ENCODE peak calls at places on chromosome 4, in ten cellular contexts. F is HCT116, G is esophagus squamous epithelium, A is stomach, B is vagina, N is heart left ventricle, M is tibial nerve, V is thyroid gland, K is uterus, X is breast epithelium. H is an unnamed sample. For H3K4me1 and H3K9me3, the result is how much of the 10 kb centered on the place peaks cover.

GRCh38 chr4:144582975-144583374 is 63.0 kb upstream of the HHIP start:
- DNase-seq in B (no peak), F (no peak), N (no peak), M (no peak), G (no peak), A (no peak), V (no peak), K (no peak), X (no peak), H (no peak)

GRCh38 chr4:37726666-37727065 is 40.5 kb upstream of the RELL1 start:
- DNase-seq in A (no peak), B (no peak), K (no peak), G (no peak), F (no peak), X (no peak), N (no peak), V (no peak), M (no peak), H (no peak)

GRCh38 chr4:10861036-10861435 is 176.5 kb upstream of the CLNK start:
- DNase-seq in N (no peak), F (no peak), B (no peak), K (no peak), M (no peak), G (no peak), A (no peak), X (no peak), V (no peak), H (no peak)

GRCh38 chr4:121096629-121097028 is 24.3 kb upstream of the NDNF start:
- DNase-seq in N (no peak), M (no peak), A (no peak), X (no peak), V (no peak), B (no peak), F (peak), K (no peak), G (no peak), H (no peak)

GRCh38 chr4:130336585-130337217 is 1240.7 kb downstream of the C4orf33 start:
- DNase-seq in N (no peak), X (no peak), B (no peak), A (no peak), K (no peak), V (no peak), F (peak), M (no peak), G (no peak), H (no peak)

GRCh38 chr4:185149392-185149791 is 6.3 kb downstream of the SLC25A4 start:
- DNase-seq in F (no peak), M (no peak), V (no peak), B (no peak), G (no peak), A (no peak), K (no peak), X (no peak), N (no peak), H (no peak)

GRCh38 chr4:127601029-127601428 is 31.7 kb upstream of the INTU start:
- DNase-seq in M (no peak), N (no peak), G (no peak), F (no peak), V (no peak), X (no peak), A (no peak), B (no peak), K (no peak), H (no peak)

GRCh38 chr4:141229408-141230101 is 8.9 kb downstream of the ZNF330 start:
- DNase-seq in X (no peak), F (no peak), G (no peak), K (no peak), B (no peak), N (no peak), A (no peak), M (no peak), V (no peak), H (no peak)

GRCh38 chr4:1029536-1029935 is 18.1 kb downstream of the FGFRL1 start:
- DNase-seq in A (peak), K (no peak), V (no peak), F (no peak), X (no peak), B (no peak), G (no peak), N (no peak), M (no peak), H (no peak)

GRCh38 chr4:76765473-76766183 is 132.3 kb downstream of the SOWAHB start:
- DNase-seq in A (no peak), G (no peak), N (no peak), K (no peak), V (no peak), B (no peak), F (no peak), M (no peak), X (no peak), H (no peak)

GRCh38 chr4:5589495-5589894 is 118.9 kb downstream of the EVC2 start:
- DNase-seq in X (no peak), F (no peak), N (no peak), K (no peak), B (no peak), M (no peak), G (no peak), A (no peak), V (no peak), H (no peak)

GRCh38 chr4:152308925-152309324 is 227.0 kb downstream of the FBXW7 start:
- DNase-seq in F (no peak), A (no peak), G (no peak), N (no peak), X (no peak), V (no peak), K (no peak), M (no peak), B (no peak), H (no peak)

GRCh38 chr4:137310593-137311490 is 221.5 kb downstream of the PCDH18 start:
- DNase-seq in F (no peak), V (no peak), G (no peak), N (no peak), X (no peak), B (no peak), K (no peak), A (no peak), M (no peak), H (no peak)

GRCh38 chr4:183443609-183444148 is 757 bp upstream of the CDKN2AIP start:
- DNase-seq in B (peak), M (peak), F (no peak), N (no peak), A (no peak), V (no peak), K (no peak), X (no peak), G (no peak), H (no peak)

GRCh38 chr4:11625206-11625605 is 196.5 kb upstream of the HS3ST1 start:
- DNase-seq in G (no peak), B (no peak), A (no peak), V (no peak), N (peak), X (no peak), K (no peak), F (no peak), M (no peak), H (no peak)

GRCh38 chr4:10006604-10007435 is 14.5 kb downstream of the SLC2A9 start:
- DNase-seq in F (peak), M (no peak), B (no peak), G (no peak), V (peak), K (no peak), A (peak), N (no peak), X (peak), H (peak)

GRCh38 chr4:75723117-75723801 is 1.1 kb upstream of the USO1 start:
- DNase-seq in K (no peak), N (no peak), X (no peak), M (no peak), B (no peak), V (no peak), A (no peak), G (no peak), F (no peak), H (no peak)

GRCh38 chr4:139919513-139919912 is 234.5 kb downstream of the MAML3 start:
- DNase-seq in B (no peak), M (no peak), K (peak), F (no peak), N (no peak), V (no peak), A (no peak), X (no peak), G (no peak), H (no peak)

GRCh38 chr4:159229164-159229563 is 126.3 kb downstream of the RAPGEF2 start:
- DNase-seq in K (no peak), F (no peak), X (no peak), B (no peak), M (no peak), N (no peak), V (no peak), A (no peak), G (no peak), H (no peak)

GRCh38 chr4:128582319-128582948 is 227.1 kb upstream of the JADE1 start:
- DNase-seq in F (no peak), G (no peak), M (no peak), A (no peak), B (no peak), K (no peak), X (no peak), N (no peak), V (no peak), H (no peak)

GRCh38 chr4:14650127-14650526 is 352.2 kb upstream of the CPEB2 start:
- DNase-seq in A (no peak), N (no peak), X (no peak), B (no peak), M (no peak), G (no peak), V (no peak), K (no peak), F (no peak), H (no peak)

GRCh38 chr4:10096201-10096975 is 20.2 kb downstream of the WDR1 start:
- DNase-seq in G (no peak), B (no peak), A (peak), M (peak), K (peak), N (peak), F (peak), V (no peak), X (no peak), H (no peak)

GRCh38 chr4:89022426-89023128 is 34.4 kb downstream of the FAM13A start:
- DNase-seq in A (no peak), M (no peak), K (no peak), G (no peak), X (no peak), B (no peak), F (no peak), V (no peak), N (no peak), H (no peak)

GRCh38 chr4:81049861-81050423 is 19.4 kb downstream of the BMP3 start:
- DNase-seq in N (no peak), F (no peak), K (no peak), M (no peak), B (no peak), X (no peak), V (no peak), G (no peak), A (no peak), H (no peak)

GRCh38 chr4:42710329-42710728 is 53.4 kb upstream of the ATP8A1 start:
- DNase-seq in K (no peak), G (no peak), N (no peak), M (no peak), X (no peak), F (no peak), V (no peak), B (no peak), A (no peak), H (no peak)

GRCh38 chr4:8906668-8906970 is 35.0 kb upstream of the HMX1 start:
- DNase-seq in A (no peak), K (no peak), N (no peak), M (no peak), B (no peak), V (no peak), X (peak), G (no peak), F (no peak), H (no peak)

GRCh38 chr4:79609853-79610252 is 201.8 kb upstream of the GK2 start:
- DNase-seq in F (no peak), A (no peak), V (no peak), K (no peak), M (no peak), N (no peak), G (no peak), B (no peak), X (no peak), H (no peak)

GRCh38 chr4:53013873-53014272 is 151.8 kb downstream of the RASL11B start:
- DNase-seq in F (no peak), B (no peak), M (no peak), V (no peak), X (no peak), A (no peak), N (no peak), G (no peak), K (no peak), H (no peak)

GRCh38 chr4:15755321-15755750 is 22.8 kb upstream of the CD38 start:
- DNase-seq in N (no peak), K (no peak), B (no peak), X (no peak), A (no peak), G (no peak), F (no peak), M (no peak), V (no peak), H (no peak)

GRCh38 chr4:182193261-182193660 is 49.9 kb upstream of the TENM3 start:
- DNase-seq in N (no peak), A (no peak), G (no peak), B (no peak), X (no peak), F (no peak), V (no peak), K (no peak), M (no peak), H (no peak)

GRCh38 chr4:87423313-87424031 is 1.1 kb downstream of the NUDT9 start:
- DNase-seq in X (no peak), B (no peak), A (no peak), V (no peak), N (no peak), G (no peak), F (no peak), K (no peak), M (no peak), H (no peak)

GRCh38 chr4:67460574-67460973 is 84.7 kb downstream of the CENPC start:
- DNase-seq in K (no peak), F (no peak), V (no peak), G (no peak), B (no peak), N (no peak), X (no peak), M (no peak), A (no peak), H (no peak)

GRCh38 chr4:67465763-67466052 is 79.6 kb downstream of the CENPC start:
- DNase-seq in F (no peak), N (no peak), K (no peak), A (no peak), X (no peak), B (no peak), V (no peak), M (no peak), G (no peak), H (no peak)

GRCh38 chr4:67468801-67469200 is 76.5 kb downstream of the CENPC start:
- DNase-seq in X (no peak), K (no peak), B (no peak), A (no peak), V (no peak), F (no peak), N (no peak), M (no peak), G (no peak), H (no peak)

GRCh38 chr4:67465032-67465762 is 80.1 kb downstream of the CENPC start:
- DNase-seq in V (no peak), F (no peak), A (no peak), G (no peak), X (no peak), K (no peak), B (no peak), M (no peak), N (no peak), H (no peak)
- TF ChIP-seq POLR2A in V (no peak), F (no peak), A (no peak), G (no peak), X (no peak), K (no peak), B (no peak), M (no peak), N (no peak), H (no peak)

GRCh38 chr4:3485882-3486555 is 22.9 kb downstream of the DOK7 start:
- DNase-seq in G (no peak), K (no peak), N (no peak), A (no peak), V (no peak), F (no peak), X (no peak), M (no peak), B (no peak), H (no peak)

GRCh38 chr4:3489451-3489962 is 26.4 kb downstream of the DOK7 start:
- DNase-seq in V (no peak), A (no peak), B (no peak), M (no peak), G (no peak), K (no peak), N (no peak), F (no peak), X (no peak), H (peak)

GRCh38 chr4:3488791-3489190 is 25.7 kb downstream of the DOK7 start:
- DNase-seq in N (no peak), B (no peak), G (no peak), F (no peak), K (no peak), M (no peak), X (no peak), V (no peak), A (no peak), H (no peak)

GRCh38 chr4:3486556-3487270 is 23.6 kb downstream of the DOK7 start:
- DNase-seq in F (no peak), G (no peak), N (no peak), V (no peak), K (no peak), A (no peak), X (no peak), M (no peak), B (no peak), H (peak)

DNA sequence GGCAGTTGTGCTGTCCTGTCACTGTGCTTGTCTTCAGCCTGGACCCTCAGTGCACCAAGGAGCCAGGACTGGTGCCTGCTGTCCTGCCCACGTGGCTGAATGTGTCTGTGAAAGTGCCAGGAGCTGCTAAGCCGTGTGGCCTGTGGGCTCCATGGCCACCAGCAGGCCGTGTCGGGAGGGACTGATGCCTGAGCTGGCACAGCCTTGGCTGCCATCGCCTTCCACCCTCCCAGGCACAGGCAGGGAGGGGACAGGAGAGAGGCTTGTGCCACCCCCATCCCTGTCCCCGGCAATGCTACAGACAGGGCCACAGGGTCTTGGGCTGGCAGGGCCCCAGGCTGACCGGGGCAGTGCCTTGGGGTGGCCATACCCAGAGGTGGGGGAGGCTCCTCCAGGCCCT is 24.8 kb downstream of the DOK7 start:
- DNase-seq in M (no peak), V (no peak), B (no peak), N (no peak), X (no peak), K (no peak), G (no peak), A (no peak), F (no peak), H (peak)
- H3K4me1 ChIP-seq in M (under half), V (under half), B (under half), N (under half), X (under half), K (under half), G (under half), A (under half), F (under half), H (under half)

GRCh38 chr4:19021617-19022016 is 1000.1 kb upstream of the LCORL start:
- DNase-seq in F (no peak), M (no peak), V (no peak), G (no peak), A (no peak), B (no peak), X (no peak), N (no peak), K (no peak), H (no peak)
- H3K9me3 ChIP-seq in F (under half), M (under half), V (under half), G (under half), A (under half), B (under half), X (under half), N (under half), K (under half), H (under half)

DNA sequence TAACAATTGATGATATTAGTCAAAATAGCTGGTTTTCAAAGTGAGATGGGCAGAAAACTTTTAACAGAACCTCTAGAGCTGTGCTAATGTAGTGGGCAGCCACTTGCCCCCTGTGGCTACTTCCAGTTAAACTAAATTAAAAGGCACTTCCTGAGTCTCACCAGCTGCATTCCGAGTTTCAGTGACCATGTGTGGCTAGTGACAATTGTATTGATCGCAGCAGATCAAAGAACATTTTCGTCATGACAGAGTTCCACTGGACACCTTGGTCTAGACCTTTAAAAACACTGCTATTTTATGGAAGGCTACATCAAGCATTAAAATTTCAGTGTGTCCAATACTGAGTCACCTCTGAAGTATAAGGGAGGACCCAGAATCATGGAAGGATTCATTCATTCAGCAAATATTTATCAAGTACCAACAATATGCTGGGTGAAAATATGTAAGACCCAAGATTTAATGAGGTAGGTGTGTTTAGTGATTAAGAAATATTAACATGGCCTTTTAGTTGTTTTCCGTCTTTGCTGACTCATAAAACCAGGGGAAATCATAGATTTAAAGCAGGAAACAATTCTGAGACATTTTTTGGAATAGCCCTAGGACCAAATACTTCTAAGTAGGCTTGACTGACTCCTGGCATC is 5.1 kb upstream of the FAT1 start:
- DNase-seq in N (no peak), M (no peak), F (peak), B (no peak), X (no peak), G (no peak), K (no peak), A (no peak), V (no peak), H (no peak)
- TF ChIP-seq POLR2A in N (no peak), M (no peak), F (no peak), B (no peak), X (no peak), G (no peak), K (no peak), A (no peak), V (no peak), H (no peak)

DNA sequence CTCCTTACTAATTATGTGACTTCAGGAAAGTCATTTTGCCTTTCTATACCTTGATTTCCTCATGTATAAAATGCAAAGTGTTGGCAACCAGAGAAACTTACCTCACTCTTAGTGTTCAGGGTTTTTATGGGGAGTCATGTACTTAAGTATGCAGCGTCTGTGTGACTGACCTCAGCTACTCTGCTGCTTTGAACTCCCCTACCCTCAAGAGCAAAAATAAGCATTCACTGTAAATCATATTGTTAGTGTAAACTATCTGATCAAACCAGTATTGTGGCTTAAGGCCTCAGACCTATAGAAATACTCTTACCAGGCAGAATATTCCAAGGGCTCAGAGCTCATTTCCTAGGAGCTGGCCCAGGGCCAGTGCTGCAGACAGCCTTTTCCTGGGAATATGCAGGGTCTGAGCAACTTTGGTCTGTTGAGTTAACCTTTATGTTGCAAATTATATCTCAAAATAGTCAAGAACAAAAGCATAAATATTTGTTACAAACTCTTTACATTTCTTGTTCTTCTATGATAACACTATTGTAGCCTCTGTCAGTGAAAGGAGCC is 453.2 kb downstream of the CCSER1 start:
- DNase-seq in V (no peak), A (no peak), X (no peak), F (no peak), K (no peak), N (no peak), M (no peak), B (no peak), G (no peak), H (no peak)
- H3K4me1 ChIP-seq in V (under half), A (under half), X (under half), F (under half), K (under half), N (under half), M (under half), B (under half), G (under half), H (under half)

GRCh38 chr4:119581480-119581879 is 47.1 kb downstream of the PDE5A start:
- DNase-seq in F (no peak), B (no peak), M (no peak), V (no peak), G (no peak), N (no peak), X (no peak), A (no peak), K (no peak), H (no peak)
- H3K9me3 ChIP-seq in F (under half), B (under half), M (under half), V (under half), G (under half), N (under half), X (under half), A (under half), K (under half), H (under half)